ENCODE peak calls at places on chromosome 4, in eight cellular contexts. J is Caco-2, D is NCI-H1092 treated with DMSO at 0.1 percent for 48 hours, R is GM04504, V is dermis microvascular lymphatic vessel endothelial cell, Z is NCI-H187, L is neuronal stem cell, K is caudate nucleus. W is an unnamed sample.

GRCh38 chr4:18689308-18689915 is 667.9 kb upstream of the LCORL start:
- DNase-seq in J (peak; percentile 67), D (peak; percentile 70), R (peak; percentile 31), V (peak; percentile 52), Z (no peak), L (peak; percentile 67), K (no peak), W (peak; percentile 15)

GRCh38 chr4:18593297-18594002 is 571.9 kb upstream of the LCORL start:
- DNase-seq in J (peak; percentile 61), D (peak; percentile 80), R (peak; percentile 34), V (peak; percentile 78), Z (peak; percentile 7), L (peak; percentile 87), K (peak; percentile 10), W (peak; percentile 71)

GRCh38 chr4:160981083-160981482 is 1182.7 kb downstream of the FSTL5 start:
- DNase-seq in J (no peak), D (no peak), R (no peak), V (no peak), Z (no peak), L (no peak), K (no peak), W (no peak)

GRCh38 chr4:139556071-139556734 is at the start of gene SETD7:
- DNase-seq in J (peak; percentile 75), D (peak; percentile 76), R (peak; percentile 64), V (peak; percentile 90), Z (peak; percentile 31), L (peak; percentile 58), K (no peak), W (peak; percentile 64)

GRCh38 chr4:26308573-26308972 is 12.2 kb upstream of the RBPJ start:
- DNase-seq in J (no peak), D (no peak), R (no peak), V (no peak), Z (no peak), L (no peak), K (no peak), W (no peak)

GRCh38 chr4:173468314-173468713 is 61.7 kb downstream of the HAND2 start:
- DNase-seq in J (no peak), D (no peak), R (no peak), V (no peak), Z (no peak), L (no peak), K (no peak), W (no peak)

GRCh38 chr4:73413294-73413755 is 9.2 kb downstream of the ALB start:
- DNase-seq in J (no peak), D (no peak), R (no peak), V (no peak), Z (no peak), L (no peak), K (no peak), W (no peak)

GRCh38 chr4:95898226-95898625 is 58.3 kb downstream of the PDHA2 start:
- DNase-seq in J (no peak), D (no peak), R (no peak), V (no peak), Z (no peak), L (no peak), K (no peak), W (no peak)

GRCh38 chr4:7034262-7035081 is 8.7 kb upstream of the TADA2B start:
- DNase-seq in J (peak; percentile 77), D (peak; percentile 34), R (peak; percentile 24), V (no peak), Z (no peak), L (no peak), K (no peak), W (no peak)

GRCh38 chr4:120066525-120067333 is at the start of gene MAD2L1:
- DNase-seq in J (peak; percentile 97), D (peak; percentile 98), R (peak; percentile 98), V (peak; percentile 98), Z (peak; percentile 91), L (peak; percentile 96), K (peak; percentile 90), W (peak; percentile 90)

GRCh38 chr4:108172231-108172779 is 3.6 kb upstream of the LEF1 start:
- DNase-seq in J (peak; percentile 47), D (peak; percentile 70), R (no peak), V (peak; percentile 32), Z (no peak), L (peak; percentile 54), K (no peak), W (no peak)

GRCh38 chr4:111632752-111633151 is 512.5 kb upstream of the FAM241A start:
- DNase-seq in J (no peak), D (no peak), R (no peak), V (no peak), Z (no peak), L (no peak), K (no peak), W (no peak)

GRCh38 chr4:94171616-94172015 is 36.0 kb upstream of the SMARCAD1 start:
- DNase-seq in J (no peak), D (no peak), R (no peak), V (no peak), Z (no peak), L (no peak), K (no peak), W (no peak)

GRCh38 chr4:118745357-118745756 is 60.2 kb downstream of the METTL14 start:
- DNase-seq in J (no peak), D (no peak), R (no peak), V (peak; percentile 71), Z (no peak), L (no peak), K (no peak), W (no peak)

GRCh38 chr4:158814207-158814606 is 45.4 kb downstream of the FNIP2 start:
- DNase-seq in J (no peak), D (no peak), R (no peak), V (no peak), Z (no peak), L (no peak), K (no peak), W (no peak)

GRCh38 chr4:16082424-16083216 is 1.2 kb downstream of the PROM1 start:
- DNase-seq in J (peak; percentile 80), D (peak; percentile 67), R (no peak), V (peak; percentile 5), Z (no peak), L (peak; percentile 82), K (no peak), W (no peak)

GRCh38 chr4:125734504-125734903 is 419.7 kb downstream of the FAT4 start:
- DNase-seq in J (no peak), D (no peak), R (no peak), V (no peak), Z (no peak), L (no peak), K (no peak), W (no peak)

GRCh38 chr4:184450045-184450444 is 24.3 kb downstream of the IRF2 start:
- DNase-seq in J (no peak), D (no peak), R (peak; percentile 40), V (peak; percentile 52), Z (no peak), L (no peak), K (no peak), W (no peak)

GRCh38 chr4:6105311-6105911 is 87.2 kb upstream of the C4orf50 start:
- DNase-seq in J (no peak), D (no peak), R (no peak), V (no peak), Z (no peak), L (no peak), K (no peak), W (no peak)

GRCh38 chr4:155629183-155629825 is 37.3 kb upstream of the GUCY1A1 start:
- DNase-seq in J (no peak), D (no peak), R (peak; percentile 38), V (peak; percentile 73), Z (no peak), L (no peak), K (no peak), W (no peak)